ENCODE peak calls at places on chromosomes 3 and 15, in nine cellular contexts. D is psoas muscle; B is A549; F is CD8-positive, alpha-beta T cell; P is BE2C; C is trophoblast cell; X is right atrium auricular region; Y is mucosa of descending colon; L is stomach. R is an unnamed sample. For H3K4me1, the result is how much of the 10 kb centered on the place peaks cover.

GRCh38 chr3:122991236-122991985 is 36.2 kb downstream of the SEMA5B start:
- DNase-seq in F (no peak), Y (no peak), D (peak), P (no peak), C (peak), L (no peak), B (no peak), X (no peak), R (no peak)

GRCh38 chr15:33729648-33730047 is 238.6 kb upstream of the CHRM5 start:
- DNase-seq in X (no peak), D (no peak), Y (no peak), P (peak), B (peak), C (peak), L (no peak), F (no peak), R (no peak)

GRCh38 chr3:16401273-16401672 is 112.2 kb downstream of the RFTN1 start:
- DNase-seq in L (no peak), F (no peak), D (no peak), Y (no peak), B (no peak), X (no peak), P (no peak), C (no peak), R (no peak)

GRCh38 chr3:196159952-196160804 is 51.0 kb downstream of the ZDHHC19 start:
- DNase-seq in B (no peak), Y (peak), X (no peak), D (peak), P (no peak), C (no peak), L (peak), F (no peak), R (no peak)

GRCh38 chr3:101204246-101204645 is 116.1 kb downstream of the IMPG2 start:
- DNase-seq in Y (no peak), D (no peak), L (no peak), C (no peak), P (no peak), B (no peak), F (no peak), X (no peak), R (no peak)

GRCh38 chr3:100001083-100001482 is 113.2 kb downstream of the FILIP1L start:
- DNase-seq in P (no peak), D (no peak), Y (no peak), F (no peak), L (no peak), X (no peak), B (no peak), C (no peak), R (no peak)

GRCh38 chr15:27820722-27821121 is 278.4 kb downstream of the OCA2 start:
- DNase-seq in P (no peak), C (no peak), F (no peak), L (no peak), Y (no peak), D (no peak), B (no peak), X (no peak), R (no peak)

GRCh38 chr3:41198526-41198925 is 779 bp upstream of the CTNNB1 start:
- DNase-seq in F (no peak), P (peak), Y (peak), X (no peak), D (no peak), L (peak), B (no peak), C (no peak), R (peak)

GRCh38 chr15:58551764-58552504 is 120.1 kb downstream of the LIPC start:
- DNase-seq in F (no peak), Y (peak), C (peak), X (peak), D (no peak), L (peak), P (no peak), B (no peak), R (no peak)

GRCh38 chr15:35519536-35520149 is 26.3 kb downstream of the DPH6 start:
- DNase-seq in F (no peak), D (no peak), Y (no peak), P (no peak), B (peak), X (no peak), L (no peak), C (peak), R (no peak)

GRCh38 chr3:59836525-59836924 is 786.7 kb upstream of the CFAP20DC start:
- DNase-seq in B (no peak), F (no peak), D (no peak), L (no peak), C (no peak), X (no peak), P (no peak), Y (no peak), R (no peak)

GRCh38 chr15:67089218-67090193 is 24.1 kb downstream of the SMAD3 start:
- DNase-seq in C (no peak), Y (no peak), B (peak), F (no peak), L (no peak), P (no peak), X (no peak), D (peak), R (no peak)

GRCh38 chr3:128554100-128554464 is 61.1 kb upstream of the GATA2 start:
- DNase-seq in D (no peak), X (no peak), C (peak), L (no peak), F (no peak), Y (no peak), B (peak), P (no peak), R (peak)

GRCh38 chr15:92709064-92709463 is 53.5 kb upstream of the FAM174B start:
- DNase-seq in B (no peak), P (peak), C (no peak), D (no peak), Y (no peak), F (no peak), L (no peak), X (no peak), R (no peak)

GRCh38 chr15:95994418-95994817 is 336.1 kb upstream of the NR2F2 start:
- DNase-seq in D (no peak), X (no peak), P (no peak), F (no peak), B (no peak), L (no peak), C (no peak), Y (no peak), R (no peak)

GRCh38 chr3:65318231-65318630 is 630.4 kb upstream of the ADAMTS9 start:
- DNase-seq in C (no peak), P (no peak), L (no peak), Y (no peak), F (no peak), D (no peak), B (no peak), X (no peak), R (no peak)

GRCh38 chr15:98444067-98444600 is 204.2 kb upstream of the IGF1R start:
- DNase-seq in P (no peak), D (no peak), F (no peak), X (no peak), Y (no peak), C (peak), B (no peak), L (no peak), R (no peak)

GRCh38 chr15:40069178-40070165 is 30.5 kb upstream of the SRP14 start:
- DNase-seq in Y (peak), D (peak), P (peak), X (peak), B (peak), L (peak), F (no peak), C (no peak), R (peak)

GRCh38 chr3:148077951-148078350 is 619.8 kb upstream of the AGTR1 start:
- DNase-seq in X (no peak), C (no peak), D (no peak), L (no peak), P (no peak), Y (no peak), F (no peak), B (no peak), R (no peak)

GRCh38 chr15:23853291-23853690 is 166.2 kb upstream of the NDN start:
- DNase-seq in L (no peak), Y (no peak), C (no peak), D (no peak), P (no peak), X (no peak), B (no peak), F (no peak), R (no peak)

GRCh38 chr3:9806688-9807589 is 3.1 kb upstream of the TTLL3 start:
- DNase-seq in P (no peak), X (no peak), F (no peak), B (no peak), L (no peak), D (no peak), Y (no peak), C (no peak), R (no peak)

GRCh38 chr3:72127843-72128242 is 342.9 kb upstream of the PROK2 start:
- DNase-seq in L (no peak), B (no peak), P (no peak), C (peak), D (no peak), F (no peak), X (no peak), Y (no peak), R (no peak)

GRCh38 chr3:180036678-180037455 is at the start of gene PEX5L:
- DNase-seq in L (peak), F (no peak), X (no peak), B (no peak), D (peak), C (peak), Y (peak), P (peak), R (no peak)

GRCh38 chr3:186053954-186054353 is 54.9 kb downstream of the ETV5 start:
- DNase-seq in C (no peak), D (no peak), P (peak), X (no peak), L (no peak), B (no peak), F (no peak), Y (no peak), R (no peak)

GRCh38 chr15:35827156-35827555 is 281.2 kb upstream of the DPH6 start:
- DNase-seq in D (no peak), X (no peak), L (no peak), B (no peak), Y (no peak), C (peak), P (no peak), F (no peak), R (no peak)

GRCh38 chr15:86522721-86523120 is 443.1 kb downstream of the AGBL1 start:
- DNase-seq in D (no peak), Y (no peak), F (no peak), L (no peak), X (no peak), P (no peak), B (no peak), C (no peak), R (no peak)

GRCh38 chr3:16028604-16029003 is 145.9 kb upstream of the GALNT15 start:
- DNase-seq in X (no peak), C (no peak), B (no peak), F (no peak), P (no peak), L (no peak), D (no peak), Y (no peak), R (no peak)

GRCh38 chr15:31369716-31370115 is 43.1 kb downstream of the KLF13 start:
- DNase-seq in F (no peak), P (no peak), Y (no peak), C (no peak), B (no peak), D (no peak), L (no peak), X (no peak), R (no peak)
- H3K4me1 ChIP-seq in F (half or more), P (half or more), Y (half or more), C (half or more), B (under half), D (half or more), L (half or more), X (under half), R (under half)

GRCh38 chr15:70147178-70147760 is 49.6 kb upstream of the TLE3 start:
- DNase-seq in X (no peak), F (no peak), Y (no peak), C (no peak), L (no peak), P (no peak), D (peak), B (no peak), R (no peak)
- H3K4me1 ChIP-seq in X (under half), F (under half), Y (under half), C (under half), L (under half), P (under half), D (under half), B (under half), R (under half)

GRCh38 chr15:63968700-63969099 is 77.6 kb downstream of the DAPK2 start:
- DNase-seq in Y (peak), D (no peak), L (no peak), X (peak), C (no peak), P (no peak), F (no peak), B (no peak), R (no peak)
- H3K4me1 ChIP-seq in Y (half or more), D (half or more), L (under half), X (under half), C (under half), P (under half), F (under half), B (under half), R (under half)

GRCh38 chr15:77489647-77490046 is 69.0 kb downstream of the HMG20A start:
- DNase-seq in D (no peak), P (no peak), F (no peak), X (no peak), L (no peak), Y (no peak), B (no peak), C (no peak), R (no peak)
- H3K4me1 ChIP-seq in D (under half), P (under half), F (under half), X (under half), L (under half), Y (under half), B (under half), C (under half), R (under half)

GRCh38 chr3:30617653-30618052 is 11.3 kb downstream of the TGFBR2 start:
- DNase-seq in C (no peak), F (no peak), P (no peak), L (no peak), D (no peak), B (no peak), Y (no peak), X (no peak), R (no peak)
- H3K4me1 ChIP-seq in C (under half), F (half or more), P (under half), L (half or more), D (under half), B (half or more), Y (under half), X (under half), R (under half)

GRCh38 chr15:89674526-89674925 is 4.6 kb downstream of the PLIN1 start:
- DNase-seq in P (no peak), D (no peak), L (no peak), Y (no peak), B (no peak), X (no peak), C (no peak), F (no peak), R (no peak)
- H3K4me1 ChIP-seq in P (under half), D (under half), L (under half), Y (under half), B (under half), X (under half), C (under half), F (under half), R (under half)

DNA sequence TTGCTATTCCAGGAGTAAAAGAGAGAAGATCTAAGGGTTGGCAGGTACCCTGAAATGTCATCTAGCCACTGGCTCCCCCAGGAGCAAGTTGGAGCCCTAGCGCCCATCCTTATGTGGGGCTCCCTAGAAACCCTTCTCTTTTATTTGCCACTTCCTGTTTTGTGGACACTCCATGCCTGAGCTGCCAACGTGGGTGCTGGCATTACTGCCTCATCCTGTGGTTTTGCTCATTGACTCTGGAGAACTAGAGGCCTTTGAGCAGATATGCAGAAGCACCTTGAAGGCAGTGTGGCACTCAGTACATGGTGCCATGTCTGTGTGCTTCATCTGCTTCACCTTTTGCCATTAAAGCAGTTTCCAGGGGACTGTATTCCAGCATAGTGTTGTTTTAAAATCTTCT is 8.1 kb downstream of the EDEM1 start:
- DNase-seq in L (no peak), P (no peak), C (no peak), B (no peak), D (no peak), X (no peak), Y (no peak), F (no peak), R (no peak)
- H3K4me1 ChIP-seq in L (under half), P (under half), C (under half), B (half or more), D (under half), X (under half), Y (under half), F (half or more), R (under half)

GRCh38 chr3:66405701-66406091 is 95.1 kb downstream of the LRIG1 start:
- DNase-seq in P (peak), X (no peak), B (no peak), C (no peak), D (peak), F (no peak), L (no peak), Y (no peak), R (peak)

GRCh38 chr3:66403268-66403990 is 97.4 kb downstream of the LRIG1 start:
- DNase-seq in P (no peak), F (no peak), B (no peak), Y (no peak), C (no peak), D (no peak), X (no peak), L (no peak), R (peak)

GRCh38 chr3:66404903-66405700 is 95.7 kb downstream of the LRIG1 start:
- DNase-seq in D (no peak), B (no peak), C (no peak), F (no peak), P (no peak), Y (no peak), X (no peak), L (no peak), R (peak)

GRCh38 chr3:66402596-66403267 is 98.1 kb downstream of the LRIG1 start:
- DNase-seq in L (no peak), B (no peak), P (no peak), F (no peak), C (no peak), X (no peak), Y (no peak), D (no peak), R (peak)

DNA sequence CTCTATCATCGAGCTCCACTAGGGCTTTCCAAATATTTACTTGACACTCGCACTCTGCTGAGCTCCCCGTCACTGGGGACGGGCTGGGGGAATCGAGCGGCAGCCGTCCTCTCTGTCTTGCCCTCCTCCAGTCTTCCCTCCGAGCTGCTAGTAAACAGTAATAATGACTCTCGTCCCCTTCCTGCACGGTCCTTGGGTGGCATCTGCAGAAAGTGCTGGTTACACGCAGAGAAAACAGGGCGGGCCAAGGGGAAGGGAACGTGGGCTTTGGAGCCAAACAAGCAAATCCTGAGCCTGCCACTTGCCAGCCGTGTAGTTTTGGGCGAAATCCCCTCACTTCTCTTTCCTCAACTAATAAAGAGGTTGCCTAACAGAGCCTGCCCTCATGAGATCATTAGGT is 96.6 kb downstream of the LRIG1 start:
- DNase-seq in X (no peak), B (no peak), D (no peak), F (no peak), C (no peak), P (no peak), L (no peak), Y (no peak), R (peak)
- H3K4me1 ChIP-seq in X (under half), B (under half), D (half or more), F (under half), C (under half), P (under half), L (half or more), Y (under half), R (half or more)

DNA sequence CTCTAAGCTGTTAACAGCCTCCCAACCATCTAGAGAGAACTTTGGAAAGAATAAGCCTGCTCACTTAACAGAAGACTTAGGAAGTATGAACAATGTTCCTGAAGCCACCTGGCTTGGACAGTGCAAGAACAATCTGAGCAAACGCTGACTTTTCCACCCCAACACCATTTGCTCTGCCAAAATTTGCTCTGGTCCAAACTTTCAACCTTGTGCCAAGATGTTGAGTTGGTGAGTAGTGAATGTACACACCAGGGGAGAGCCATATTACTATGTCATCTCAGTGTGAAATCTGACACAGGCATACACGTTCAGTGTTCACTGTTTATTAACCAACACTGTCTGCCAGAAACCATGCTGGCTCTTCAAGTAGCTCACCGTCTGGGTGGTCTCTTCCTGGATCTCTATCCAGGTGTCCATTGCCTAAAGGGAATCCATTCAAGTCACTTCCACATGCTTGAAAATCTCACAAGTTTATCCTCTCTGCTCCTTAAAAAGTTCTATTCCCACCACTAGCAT is 152.8 kb upstream of the LPP start:
- DNase-seq in C (no peak), X (no peak), Y (no peak), B (no peak), D (no peak), F (no peak), L (no peak), P (no peak), R (no peak)
- H3K4me1 ChIP-seq in C (under half), X (under half), Y (under half), B (half or more), D (under half), F (under half), L (under half), P (under half), R (under half)

GRCh38 chr15:63904042-63904441 is 70.3 kb upstream of the HERC1 start:
- DNase-seq in F (no peak), D (no peak), Y (no peak), B (no peak), L (no peak), X (no peak), C (no peak), P (no peak), R (no peak)

GRCh38 chr15:63902671-63903035 is 68.9 kb upstream of the HERC1 start:
- DNase-seq in B (no peak), X (no peak), Y (no peak), D (no peak), P (no peak), L (no peak), F (no peak), C (no peak), R (no peak)

GRCh38 chr15:63901912-63902670 is 68.3 kb upstream of the HERC1 start:
- DNase-seq in B (no peak), P (no peak), D (no peak), C (no peak), Y (no peak), L (no peak), F (no peak), X (no peak), R (no peak)

GRCh38 chr15:63899193-63899592 is 65.4 kb upstream of the HERC1 start:
- DNase-seq in L (no peak), B (no peak), F (no peak), X (no peak), D (no peak), C (no peak), Y (no peak), P (no peak), R (no peak)

DNA sequence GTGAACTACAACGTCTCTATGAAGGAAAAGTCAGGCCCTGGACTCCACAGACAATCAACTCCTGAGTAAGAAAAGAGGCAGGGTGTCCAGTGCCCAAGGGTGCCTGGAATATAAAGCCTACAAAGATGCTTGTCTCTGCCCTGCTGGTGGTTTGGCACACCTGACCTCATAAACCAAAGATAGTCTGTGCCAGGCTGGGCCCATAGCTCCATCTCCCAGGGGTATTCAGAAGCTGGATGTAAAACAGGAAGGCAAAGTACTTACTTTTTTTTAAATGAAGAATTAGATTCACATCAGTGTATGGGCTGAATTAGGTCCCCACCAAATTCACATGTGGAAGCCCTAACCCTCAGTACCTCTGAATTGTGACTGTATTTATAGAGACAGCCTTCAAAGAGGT is 66.6 kb upstream of the HERC1 start:
- DNase-seq in B (no peak), Y (no peak), L (no peak), D (no peak), P (no peak), C (no peak), F (no peak), X (no peak), R (no peak)
- H3K4me1 ChIP-seq in B (under half), Y (under half), L (under half), D (under half), P (under half), C (under half), F (half or more), X (under half), R (under half)